ENCODE peak calls at places on chromosomes 3 and 15, in ten cellular contexts. N is SJSA1, T is AG04449, H is HFF-Myc, Q is thyroid gland, I is heart right ventricle, U is uterus, S is A549, L is kidney, V is neuronal stem cell. W is an unnamed sample.

GRCh38 chr3:123336001-123336400 is 112.9 kb downstream of the ADCY5 start:
- DNase-seq in S (no peak), H (no peak), V (no peak), T (no peak), Q (no peak), I (no peak), N (no peak), L (no peak), U (no peak), W (no peak)

GRCh38 chr15:48177875-48178611 is at the start of gene MYEF2:
- DNase-seq in H (peak; percentile 19), S (peak; percentile 44), U (peak; percentile 32), Q (peak; percentile 66), L (peak; percentile 91), N (peak; percentile 49), T (no peak), I (peak; percentile 59), V (peak; percentile 80), W (peak; percentile 76)

GRCh38 chr3:17678116-17678741 is 64.2 kb downstream of the TBC1D5 start:
- DNase-seq in V (no peak), S (no peak), Q (no peak), T (no peak), I (no peak), U (no peak), N (no peak), H (no peak), L (no peak), W (no peak)

GRCh38 chr3:58824285-58824684 is 157.7 kb upstream of the FAM3D start:
- DNase-seq in S (peak; percentile 4), U (no peak), V (peak; percentile 51), L (peak; percentile 35), T (no peak), Q (no peak), I (peak; percentile 28), H (peak; percentile 56), N (peak; percentile 47), W (peak; percentile 82)

GRCh38 chr3:141485578-141486415 is 1.0 kb upstream of the RASA2 start:
- DNase-seq in L (no peak), V (peak; percentile 20), T (no peak), N (no peak), I (no peak), H (peak; percentile 10), Q (no peak), U (no peak), S (peak; percentile 31), W (no peak)

GRCh38 chr15:57570994-57571393 is 20.7 kb upstream of the MYZAP start:
- DNase-seq in S (no peak), T (no peak), V (no peak), U (no peak), N (no peak), I (no peak), Q (no peak), L (no peak), H (no peak), W (no peak)

GRCh38 chr3:13416002-13416793 is 3.9 kb downstream of the NUP210 start:
- DNase-seq in T (no peak), I (no peak), L (no peak), H (no peak), V (no peak), Q (no peak), U (no peak), N (no peak), S (no peak), W (no peak)

GRCh38 chr3:41674449-41674848 is 287.5 kb downstream of the ULK4 start:
- DNase-seq in I (no peak), L (no peak), N (no peak), Q (no peak), V (no peak), S (no peak), H (no peak), U (no peak), T (no peak), W (no peak)

GRCh38 chr3:97658670-97659285 is 105.8 kb upstream of the ARL6 start:
- DNase-seq in V (peak; percentile 14), N (no peak), H (peak; percentile 0), I (no peak), S (peak; percentile 1), Q (no peak), U (no peak), L (no peak), T (no peak), W (no peak)

GRCh38 chr3:193997228-193998192 is 138.4 kb upstream of the HES1 start:
- DNase-seq in I (peak; percentile 48), Q (peak; percentile 87), U (no peak), N (no peak), V (no peak), T (no peak), H (no peak), S (no peak), L (no peak), W (no peak)

GRCh38 chr15:76303909-76304308 is 7.4 kb downstream of the ETFA start:
- DNase-seq in U (no peak), S (no peak), I (no peak), N (no peak), T (no peak), Q (no peak), H (no peak), L (no peak), V (no peak), W (no peak)

GRCh38 chr3:114879059-114880031 is 267.7 kb downstream of the ZBTB20 start:
- DNase-seq in S (no peak), L (no peak), H (no peak), U (no peak), T (no peak), N (no peak), I (no peak), V (no peak), Q (no peak), W (no peak)

GRCh38 chr3:189588061-189588817 is 43.0 kb upstream of the TP63 start:
- DNase-seq in L (no peak), Q (no peak), H (no peak), V (no peak), N (no peak), I (no peak), T (peak; percentile 65), U (no peak), S (peak; percentile 1), W (no peak)

GRCh38 chr15:61879219-61879618 is 181.0 kb downstream of the VPS13C start:
- DNase-seq in N (no peak), S (no peak), T (no peak), L (peak; percentile 22), H (no peak), U (no peak), V (no peak), Q (no peak), I (no peak), W (no peak)

GRCh38 chr3:194070634-194071409 is 65.1 kb upstream of the HES1 start:
- DNase-seq in V (peak; percentile 68), Q (peak; percentile 94), I (peak; percentile 89), T (no peak), U (peak; percentile 73), N (peak; percentile 89), H (no peak), L (peak; percentile 97), S (peak; percentile 58), W (peak; percentile 95)

GRCh38 chr3:18284716-18285115 is 140.4 kb downstream of the SATB1 start:
- DNase-seq in T (no peak), N (no peak), H (no peak), L (no peak), I (no peak), U (no peak), V (no peak), Q (no peak), S (no peak), W (no peak)

GRCh38 chr3:197899833-197900478 is 50.0 kb upstream of the RPL35A start:
- DNase-seq in T (no peak), U (no peak), S (no peak), H (no peak), V (no peak), N (no peak), L (no peak), Q (no peak), I (no peak), W (no peak)

GRCh38 chr15:73752817-73753214 is 335 bp downstream of the INSYN1 start:
- DNase-seq in I (no peak), T (no peak), Q (peak; percentile 19), V (no peak), L (no peak), H (no peak), U (no peak), S (peak; percentile 15), N (no peak), W (peak; percentile 11)
- H3K4me3 ChIP-seq in I (peak overlapping the region; percentile 68), T (peak overlapping the region; percentile 49), Q (peak overlapping the region; percentile 44), V (peak overlapping the region; percentile 88), L (no peak overlapping the region), H (peak overlapping the region; percentile 13), U (peak overlapping the region; percentile 68), S (peak overlapping the region; percentile 50), N (peak overlapping the region; percentile 27), W (no peak overlapping the region)

GRCh38 chr15:94845391-94845718 is 614.0 kb downstream of the MCTP2 start:
- DNase-seq in I (no peak), H (no peak), V (no peak), S (no peak), T (no peak), U (no peak), N (no peak), L (no peak), Q (no peak), W (no peak)
- H3K4me3 ChIP-seq in I (peak overlapping the region; percentile 53), H (peak overlapping the region; percentile 14), V (peak overlapping the region; percentile 73), S (no peak overlapping the region), T (no peak overlapping the region), U (peak overlapping the region; percentile 43), N (no peak overlapping the region), L (no peak overlapping the region), Q (no peak overlapping the region), W (no peak overlapping the region)

GRCh38 chr15:74821091-74821789 is 5.2 kb upstream of the CPLX3 start:
- DNase-seq in V (no peak), L (no peak), I (no peak), T (no peak), Q (no peak), U (no peak), S (no peak), N (no peak), H (no peak), W (no peak)

GRCh38 chr15:74822233-74822632 is 4.2 kb upstream of the CPLX3 start:
- DNase-seq in I (no peak), U (no peak), L (no peak), H (no peak), S (no peak), T (no peak), N (no peak), V (no peak), Q (no peak), W (no peak)

GRCh38 chr15:74823324-74823723 is 3.1 kb upstream of the CPLX3 start:
- DNase-seq in I (no peak), T (no peak), N (no peak), Q (no peak), L (no peak), S (no peak), V (no peak), H (no peak), U (no peak), W (no peak)

GRCh38 chr15:74820056-74820455 is 6.4 kb upstream of the CPLX3 start:
- DNase-seq in U (no peak), Q (no peak), H (no peak), V (no peak), N (no peak), S (no peak), T (no peak), L (no peak), I (no peak), W (no peak)

GRCh38 chr15:74821790-74822158 is 4.7 kb upstream of the CPLX3 start:
- DNase-seq in V (no peak), H (no peak), U (no peak), N (no peak), S (no peak), L (no peak), Q (no peak), I (no peak), T (no peak), W (no peak)
- H3K4me3 ChIP-seq in V (no peak overlapping the region), H (no peak overlapping the region), U (no peak overlapping the region), N (no peak overlapping the region), S (no peak overlapping the region), L (no peak overlapping the region), Q (no peak overlapping the region), I (no peak overlapping the region), T (no peak overlapping the region), W (no peak overlapping the region)

GRCh38 chr3:186024210-186024609 is 84.7 kb downstream of the ETV5 start:
- DNase-seq in U (peak; percentile 39), S (no peak), L (no peak), T (no peak), N (no peak), H (no peak), V (no peak), Q (no peak), I (peak; percentile 15), W (peak; percentile 23)
- H3K4me3 ChIP-seq in U (no peak overlapping the region), S (no peak overlapping the region), L (no peak overlapping the region), T (no peak overlapping the region), N (no peak overlapping the region), H (no peak overlapping the region), V (no peak overlapping the region), Q (no peak overlapping the region), I (peak overlapping the region; percentile 2), W (no peak overlapping the region)

W was measured in body of pancreas.